ENCODE peak calls at places on chromosome 12, in ten cellular contexts. One of them, this sample, is unnamed.

GRCh38 chr12:3805058-3805457 is 52.1 kb upstream of the CRACR2A start:
- DNase-seq in gastrocnemius medialis: no peak
- DNase-seq in heart left ventricle: no peak
- DNase-seq in tibial nerve: no peak
- DNase-seq in body of pancreas: no peak
- DNase-seq in H1: no peak
- DNase-seq in adrenal gland: no peak
- DNase-seq in stomach: no peak
- DNase-seq in suprapubic skin: no peak
- DNase-seq in ovary: no peak
- DNase-seq in this sample: no peak

GRCh38 chr12:131390408-131391100 is 320.3 kb upstream of the SFSWAP start:
- DNase-seq in gastrocnemius medialis: no peak
- DNase-seq in heart left ventricle: no peak
- DNase-seq in tibial nerve: no peak
- DNase-seq in body of pancreas: no peak
- DNase-seq in H1: peak
- DNase-seq in adrenal gland: no peak
- DNase-seq in stomach: no peak
- DNase-seq in suprapubic skin: no peak
- DNase-seq in ovary: no peak
- DNase-seq in this sample: no peak

GRCh38 chr12:67650528-67651379 is 2.2 kb downstream of the DYRK2 start:
- DNase-seq in gastrocnemius medialis: no peak
- DNase-seq in heart left ventricle: no peak
- DNase-seq in tibial nerve: no peak
- DNase-seq in body of pancreas: peak
- DNase-seq in H1: no peak
- DNase-seq in adrenal gland: no peak
- DNase-seq in stomach: no peak
- DNase-seq in suprapubic skin: no peak
- DNase-seq in ovary: no peak
- DNase-seq in this sample: no peak

GRCh38 chr12:130367003-130367402 is 29.3 kb downstream of the PIWIL1 start:
- DNase-seq in gastrocnemius medialis: no peak
- DNase-seq in heart left ventricle: no peak
- DNase-seq in tibial nerve: no peak
- DNase-seq in body of pancreas: no peak
- DNase-seq in H1: no peak
- DNase-seq in adrenal gland: no peak
- DNase-seq in stomach: no peak
- DNase-seq in suprapubic skin: no peak
- DNase-seq in ovary: no peak
- DNase-seq in this sample: no peak

GRCh38 chr12:116594325-116595038 is 35.3 kb downstream of the MAP1LC3B2 start:
- DNase-seq in gastrocnemius medialis: no peak
- DNase-seq in heart left ventricle: peak
- DNase-seq in tibial nerve: no peak
- DNase-seq in body of pancreas: no peak
- DNase-seq in H1: no peak
- DNase-seq in adrenal gland: peak
- DNase-seq in stomach: no peak
- DNase-seq in suprapubic skin: no peak
- DNase-seq in ovary: no peak
- DNase-seq in this sample: peak

GRCh38 chr12:112182499-112182898 is 57.1 kb downstream of the TRAFD1 start:
- DNase-seq in gastrocnemius medialis: no peak
- DNase-seq in heart left ventricle: no peak
- DNase-seq in tibial nerve: peak
- DNase-seq in body of pancreas: no peak
- DNase-seq in H1: no peak
- DNase-seq in adrenal gland: no peak
- DNase-seq in stomach: no peak
- DNase-seq in suprapubic skin: no peak
- DNase-seq in ovary: no peak
- DNase-seq in this sample: no peak

GRCh38 chr12:72234871-72235270 is 37.3 kb upstream of the TRHDE start:
- DNase-seq in gastrocnemius medialis: no peak
- DNase-seq in heart left ventricle: no peak
- DNase-seq in tibial nerve: no peak
- DNase-seq in body of pancreas: no peak
- DNase-seq in H1: no peak
- DNase-seq in adrenal gland: no peak
- DNase-seq in stomach: no peak
- DNase-seq in suprapubic skin: no peak
- DNase-seq in ovary: no peak
- DNase-seq in this sample: no peak

GRCh38 chr12:38695057-38695456 is 210.3 kb downstream of the CPNE8 start:
- DNase-seq in gastrocnemius medialis: no peak
- DNase-seq in heart left ventricle: no peak
- DNase-seq in tibial nerve: no peak
- DNase-seq in body of pancreas: no peak
- DNase-seq in H1: no peak
- DNase-seq in adrenal gland: no peak
- DNase-seq in stomach: no peak
- DNase-seq in suprapubic skin: no peak
- DNase-seq in ovary: no peak
- DNase-seq in this sample: no peak

GRCh38 chr12:44703311-44703910 is 172.7 kb downstream of the NELL2 start:
- DNase-seq in gastrocnemius medialis: no peak
- DNase-seq in heart left ventricle: no peak
- DNase-seq in tibial nerve: no peak
- DNase-seq in body of pancreas: no peak
- DNase-seq in H1: no peak
- DNase-seq in adrenal gland: no peak
- DNase-seq in stomach: no peak
- DNase-seq in suprapubic skin: no peak
- DNase-seq in ovary: no peak
- DNase-seq in this sample: no peak

GRCh38 chr12:69589082-69589481 is 3.8 kb downstream of the CCT2 start:
- DNase-seq in gastrocnemius medialis: no peak
- DNase-seq in heart left ventricle: no peak
- DNase-seq in tibial nerve: no peak
- DNase-seq in body of pancreas: no peak
- DNase-seq in H1: no peak
- DNase-seq in adrenal gland: no peak
- DNase-seq in stomach: no peak
- DNase-seq in suprapubic skin: no peak
- DNase-seq in ovary: no peak
- DNase-seq in this sample: no peak
- H3K4me3 ChIP-seq in gastrocnemius medialis: no peak
- H3K4me3 ChIP-seq in heart left ventricle: no peak
- H3K4me3 ChIP-seq in tibial nerve: no peak
- H3K4me3 ChIP-seq in body of pancreas: no peak
- H3K4me3 ChIP-seq in H1: no peak
- H3K4me3 ChIP-seq in adrenal gland: no peak
- H3K4me3 ChIP-seq in stomach: no peak
- H3K4me3 ChIP-seq in suprapubic skin: no peak
- H3K4me3 ChIP-seq in ovary: no peak
- H3K4me3 ChIP-seq in this sample: no peak

DNA sequence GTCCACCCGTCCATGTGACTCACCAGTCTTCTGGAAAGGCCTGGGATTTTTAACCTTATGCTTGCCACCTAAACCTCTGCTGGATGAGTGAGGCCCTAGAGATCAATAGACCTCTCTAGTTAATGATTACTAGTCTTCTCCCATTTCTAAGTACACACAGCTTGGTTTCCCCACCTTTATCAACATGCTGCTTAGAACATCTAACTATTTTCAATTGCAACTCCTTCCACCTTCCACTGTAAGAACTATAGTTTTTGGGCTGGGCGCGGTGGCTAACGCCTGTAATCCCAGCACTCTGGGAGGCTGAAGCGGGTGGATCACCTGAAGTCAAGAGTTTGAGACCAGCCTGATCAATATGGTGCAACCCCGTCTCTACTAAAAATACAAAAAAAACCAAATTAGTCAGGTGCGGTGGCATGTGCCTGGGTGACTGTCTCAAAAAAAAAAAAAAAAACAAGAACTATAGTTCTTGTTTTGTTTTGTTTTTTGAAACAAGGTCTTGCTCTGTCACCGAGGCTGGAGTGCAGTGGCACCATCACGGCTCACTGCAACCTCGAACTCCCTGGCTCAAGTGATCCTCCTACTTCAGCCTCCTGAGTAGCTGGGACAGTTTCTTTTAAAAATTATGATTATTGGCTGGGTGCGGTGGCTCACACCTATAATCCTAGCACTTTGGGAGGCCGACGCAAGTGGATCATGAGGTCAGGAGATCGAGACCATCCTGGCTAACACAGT is 18.7 kb upstream of the MDM2 start:
- DNase-seq in gastrocnemius medialis: no peak
- DNase-seq in heart left ventricle: no peak
- DNase-seq in tibial nerve: no peak
- DNase-seq in body of pancreas: peak
- DNase-seq in H1: no peak
- DNase-seq in adrenal gland: no peak
- DNase-seq in stomach: no peak
- DNase-seq in suprapubic skin: no peak
- DNase-seq in ovary: no peak
- DNase-seq in this sample: no peak
- TF ChIP-seq POLR2A in gastrocnemius medialis: no peak
- TF ChIP-seq POLR2A in heart left ventricle: no peak
- TF ChIP-seq POLR2A in tibial nerve: no peak
- TF ChIP-seq POLR2A in body of pancreas: no peak
- TF ChIP-seq POLR2A in H1: no peak
- TF ChIP-seq POLR2A in adrenal gland: no peak
- TF ChIP-seq POLR2A in stomach: no peak
- TF ChIP-seq POLR2A in suprapubic skin: no peak
- TF ChIP-seq POLR2A in ovary: no peak
- TF ChIP-seq POLR2A in this sample: no peak

GRCh38 chr12:13130981-13131380 is 27.5 kb upstream of the GSG1 start:
- DNase-seq in gastrocnemius medialis: no peak
- DNase-seq in heart left ventricle: no peak
- DNase-seq in tibial nerve: no peak
- DNase-seq in body of pancreas: no peak
- DNase-seq in H1: no peak
- DNase-seq in adrenal gland: no peak
- DNase-seq in stomach: no peak
- DNase-seq in suprapubic skin: no peak
- DNase-seq in ovary: no peak
- DNase-seq in this sample: no peak
- TF ChIP-seq CTCF in gastrocnemius medialis: no peak
- TF ChIP-seq CTCF in heart left ventricle: no peak
- TF ChIP-seq CTCF in tibial nerve: no peak
- TF ChIP-seq CTCF in body of pancreas: no peak
- TF ChIP-seq CTCF in H1: no peak
- TF ChIP-seq CTCF in adrenal gland: no peak
- TF ChIP-seq CTCF in stomach: no peak
- TF ChIP-seq CTCF in suprapubic skin: no peak
- TF ChIP-seq CTCF in ovary: no peak
- TF ChIP-seq CTCF in this sample: no peak

DNA sequence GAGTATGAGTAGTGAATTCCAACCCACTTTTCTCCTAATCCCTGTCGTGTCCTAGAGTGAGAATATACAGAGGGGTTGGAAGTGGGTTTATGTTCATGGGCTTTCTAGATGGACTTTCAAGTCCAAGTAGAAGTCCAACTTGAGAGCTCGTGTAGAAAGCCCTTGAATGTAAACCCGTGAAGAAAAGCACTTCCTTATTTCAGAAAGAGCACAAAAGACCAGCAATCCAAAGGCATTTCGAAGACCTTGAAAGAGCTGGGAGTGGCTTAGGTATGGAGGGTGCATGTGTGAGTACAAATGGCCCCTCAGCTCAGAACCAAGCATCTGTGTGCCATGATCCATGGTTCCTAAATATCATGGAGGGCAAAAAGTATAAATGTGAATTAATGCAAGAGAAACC is 160.7 kb downstream of the ETV6 start:
- DNase-seq in gastrocnemius medialis: no peak
- DNase-seq in heart left ventricle: no peak
- DNase-seq in tibial nerve: no peak
- DNase-seq in body of pancreas: no peak
- DNase-seq in H1: no peak
- DNase-seq in adrenal gland: no peak
- DNase-seq in stomach: no peak
- DNase-seq in suprapubic skin: no peak
- DNase-seq in ovary: no peak
- DNase-seq in this sample: no peak
- H3K4me3 ChIP-seq in gastrocnemius medialis: no peak
- H3K4me3 ChIP-seq in heart left ventricle: no peak
- H3K4me3 ChIP-seq in tibial nerve: no peak
- H3K4me3 ChIP-seq in body of pancreas: no peak
- H3K4me3 ChIP-seq in H1: no peak
- H3K4me3 ChIP-seq in adrenal gland: no peak
- H3K4me3 ChIP-seq in stomach: no peak
- H3K4me3 ChIP-seq in suprapubic skin: no peak
- H3K4me3 ChIP-seq in ovary: no peak
- H3K4me3 ChIP-seq in this sample: no peak

This sample was measured in lower leg skin.